ENCODE peak calls at places on chromosomes 3 and 15, in seven cellular contexts. B is fibroblast of pulmonary artery; Q is tibial artery; C is coronary artery; H is cardiac muscle cell; R is CD8-positive, alpha-beta T cell; L is GM12865. O is an unnamed sample.
A peak's percentile ranks its signal among the peaks of the same experiment; 100 is the strongest.

GRCh38 chr3:155286745-155287144 is 6.7 kb downstream of the STRIT1 start:
- DNase-seq in B (no peak), Q (no peak), R (no peak), C (no peak), H (no peak), L (no peak), O (peak; percentile 40)

GRCh38 chr3:136078421-136079364 is 113.2 kb downstream of the PPP2R3A start:
- DNase-seq in L (peak; percentile 47), R (no peak), C (no peak), B (peak; percentile 60), Q (no peak), H (peak; percentile 56), O (peak; percentile 39)

GRCh38 chr3:172666181-172666872 is 44.5 kb downstream of the NCEH1 start:
- DNase-seq in B (peak; percentile 80), R (no peak), Q (no peak), L (peak; percentile 20), C (no peak), H (peak; percentile 73), O (no peak)

GRCh38 chr3:142853270-142854163 is 35.4 kb downstream of the PCOLCE2 start:
- DNase-seq in H (peak; percentile 38), B (peak; percentile 35), Q (no peak), C (no peak), R (no peak), L (no peak), O (peak; percentile 68)

GRCh38 chr3:112128843-112129727 is 4.0 kb downstream of the GCSAM start:
- DNase-seq in R (peak; percentile 59), H (peak; percentile 45), Q (no peak), B (peak; percentile 10), L (peak; percentile 89), C (no peak), O (no peak)

GRCh38 chr3:184647405-184647936 is 64.4 kb downstream of the MAGEF1 start:
- DNase-seq in H (no peak), B (no peak), Q (no peak), L (no peak), C (no peak), R (no peak), O (no peak)

GRCh38 chr3:12180218-12180617 is 21.5 kb upstream of the TIMP4 start:
- DNase-seq in H (peak; percentile 91), C (peak; percentile 87), L (no peak), B (peak; percentile 88), Q (peak; percentile 49), R (no peak), O (peak; percentile 71)

GRCh38 chr3:62109534-62109933 is 263.8 kb downstream of the FEZF2 start:
- DNase-seq in C (peak; percentile 82), R (no peak), Q (no peak), L (no peak), H (peak; percentile 98), B (peak; percentile 97), O (peak; percentile 98)

GRCh38 chr3:150255416-150255815 is 152.7 kb upstream of the TSC22D2 start:
- DNase-seq in B (no peak), Q (peak; percentile 23), R (no peak), H (no peak), C (no peak), L (no peak), O (no peak)

GRCh38 chr3:189674249-189674913 is 43.2 kb downstream of the TP63 start:
- DNase-seq in H (no peak), L (no peak), Q (no peak), C (no peak), B (no peak), R (no peak), O (no peak)

GRCh38 chr3:114775395-114775794 is 371.7 kb downstream of the ZBTB20 start:
- DNase-seq in C (no peak), L (no peak), B (peak; percentile 28), H (peak; percentile 33), R (no peak), Q (no peak), O (peak; percentile 70)

DNA sequence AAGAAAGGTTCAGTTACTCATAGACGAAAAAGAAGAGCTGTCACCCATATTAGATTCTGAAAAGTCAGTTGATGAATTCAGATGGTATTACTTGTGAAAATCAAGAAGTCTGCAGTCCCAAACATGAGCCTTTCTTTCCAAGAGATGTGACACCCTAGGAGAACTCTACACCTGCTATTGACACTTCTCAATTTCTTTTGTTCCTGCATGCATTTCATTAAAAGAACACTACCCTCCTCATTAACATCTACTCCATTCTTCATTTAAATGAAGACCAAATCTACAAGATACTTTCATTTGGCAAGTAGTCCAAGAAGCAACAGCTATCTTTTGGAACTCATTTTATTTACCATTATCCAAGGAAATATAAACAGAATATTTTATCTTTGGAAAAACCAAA is 6.6 kb downstream of the GABRB3 start:
- DNase-seq in Q (no peak), B (no peak), R (no peak), C (no peak), H (no peak), L (no peak), O (no peak)
- H3K4me3 ChIP-seq in Q (no peak overlapping the region), B (no peak overlapping the region), R (no peak overlapping the region), C (no peak overlapping the region), H (no peak overlapping the region), L (no peak overlapping the region), O (no peak overlapping the region)

GRCh38 chr15:75616766-75617165 is 8.8 kb downstream of the SNUPN start:
- DNase-seq in B (no peak), R (no peak), C (no peak), L (no peak), H (no peak), Q (no peak), O (no peak)

GRCh38 chr15:75620043-75620775 is 5.3 kb downstream of the SNUPN start:
- DNase-seq in C (no peak), H (peak; percentile 94), Q (peak; percentile 61), L (no peak), R (no peak), B (peak; percentile 82), O (peak; percentile 81)

GRCh38 chr15:75625542-75626347 is at the start of gene SNUPN:
- DNase-seq in C (peak; percentile 96), R (peak; percentile 95), B (peak; percentile 92), L (peak; percentile 98), Q (peak; percentile 94), H (peak; percentile 96), O (peak; percentile 84)

GRCh38 chr15:75622505-75622904 is 3.0 kb downstream of the SNUPN start:
- DNase-seq in L (no peak), C (no peak), Q (no peak), B (no peak), R (no peak), H (no peak), O (no peak)

GRCh38 chr15:75620776-75621536 is 4.6 kb downstream of the SNUPN start:
- DNase-seq in C (peak; percentile 90), B (peak; percentile 95), R (no peak), H (peak; percentile 97), Q (peak; percentile 94), L (no peak), O (peak; percentile 94)
- TF ChIP-seq CTCF in C (no peak), B (peak; percentile 50), R (no peak), H (peak; percentile 35), Q (peak; percentile 50), L (no peak), O (peak; percentile 47)

GRCh38 chr3:188546835-188547670 is 393.1 kb downstream of the LPP start:
- DNase-seq in B (peak; percentile 84), L (no peak), C (no peak), Q (no peak), H (peak; percentile 79), R (no peak), O (peak; percentile 45)

GRCh38 chr3:188539631-188540194 is 385.8 kb downstream of the LPP start:
- DNase-seq in Q (no peak), C (no peak), H (no peak), B (no peak), R (no peak), L (no peak), O (no peak)

GRCh38 chr3:188544012-188544411 is 390.1 kb downstream of the LPP start:
- DNase-seq in L (no peak), Q (no peak), R (no peak), H (no peak), C (no peak), B (no peak), O (no peak)

DNA sequence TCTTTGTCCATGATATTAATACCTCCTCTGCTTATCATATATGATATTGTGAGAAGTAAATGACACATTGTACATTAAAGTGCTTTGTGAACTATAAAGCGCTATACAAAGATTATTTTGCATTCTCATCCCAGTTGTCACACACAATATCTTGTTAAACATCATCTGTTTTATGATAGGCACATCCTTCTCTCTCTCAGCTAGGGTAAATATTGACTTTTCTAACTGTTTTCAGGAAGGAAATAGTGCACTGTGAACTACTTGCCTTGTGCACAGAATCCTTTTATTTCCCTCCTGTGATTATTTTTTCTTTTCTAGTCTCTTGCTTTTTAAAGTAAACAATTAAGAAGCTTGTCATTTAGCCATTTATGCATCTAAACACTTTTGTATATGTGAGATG is 388.2 kb downstream of the LPP start:
- DNase-seq in H (no peak), R (no peak), Q (no peak), L (no peak), C (no peak), B (no peak), O (no peak)
- H3K4me3 ChIP-seq in H (no peak overlapping the region), R (no peak overlapping the region), Q (no peak overlapping the region), L (no peak overlapping the region), C (no peak overlapping the region), B (no peak overlapping the region), O (no peak overlapping the region)

GRCh38 chr3:141288331-141288990 is 56.8 kb downstream of the PXYLP1 start:
- DNase-seq in L (no peak), B (no peak), R (no peak), H (peak; percentile 55), C (peak; percentile 9), Q (no peak), O (peak; percentile 30)
- TF ChIP-seq CTCF in L (no peak), B (no peak), R (no peak), H (no peak), C (no peak), Q (no peak), O (no peak)